ENCODE peak calls at places on chromosomes 2 and 18, in four cellular contexts. U, D, N and V are unnamed samples. For H3K4me1, the result is how much of the 10 kb centered on the place peaks cover.

GRCh38 chr2:95316466-95317122 is 19.4 kb downstream of the KCNIP3 start:
- DNase-seq in N (no peak), U (peak), D (no peak), V (peak)

GRCh38 chr2:84388133-84388532 is 70.9 kb downstream of the SUCLG1 start:
- DNase-seq in D (no peak), U (no peak), N (no peak), V (no peak)

GRCh38 chr2:85269959-85270358 is 57.8 kb downstream of the TGOLN2 start:
- DNase-seq in D (no peak), U (peak), N (no peak), V (no peak)

GRCh38 chr2:121640380-121641326 is 8.6 kb downstream of the CLASP1 start:
- DNase-seq in U (no peak), N (no peak), D (no peak), V (no peak)

GRCh38 chr2:180062178-180062577 is 55.1 kb upstream of the CWC22 start:
- DNase-seq in N (no peak), D (no peak), U (no peak), V (no peak)

GRCh38 chr2:64025741-64026140 is 6.5 kb upstream of the VPS54 start:
- DNase-seq in N (no peak), U (no peak), D (no peak), V (no peak)

GRCh38 chr2:112811841-112812306 is 24.7 kb downstream of the IL1B start:
- DNase-seq in D (peak), U (peak), N (no peak), V (peak)

GRCh38 chr2:158735822-158736580 is 59.1 kb upstream of the DAPL1 start:
- DNase-seq in U (no peak), D (no peak), N (no peak), V (no peak)

GRCh38 chr2:237757616-237758015 is 41.0 kb upstream of the RBM44 start:
- DNase-seq in U (no peak), N (no peak), D (no peak), V (no peak)

GRCh38 chr2:31193066-31193396 is 24.3 kb downstream of the CAPN14 start:
- DNase-seq in U (no peak), N (no peak), D (no peak), V (no peak)

GRCh38 chr18:59143441-59143840 is 3.8 kb downstream of the SEC11C start:
- DNase-seq in U (no peak), N (no peak), D (no peak), V (no peak)

GRCh38 chr2:38077431-38077769 is 1.4 kb upstream of the CYP1B1 start:
- DNase-seq in N (no peak), U (no peak), D (no peak), V (no peak)

GRCh38 chr2:188291142-188291616 is 495 bp upstream of the GULP1 start:
- DNase-seq in N (no peak), D (no peak), U (peak), V (no peak)

GRCh38 chr2:215727507-215728503 is 285.5 kb downstream of the MREG start:
- DNase-seq in N (no peak), U (peak), D (no peak), V (no peak)

GRCh38 chr18:46821856-46822711 is 65.2 kb upstream of the ST8SIA5 start:
- DNase-seq in D (no peak), U (no peak), N (no peak), V (no peak)

GRCh38 chr2:214575030-214575949 is 164.4 kb downstream of the VWC2L start:
- DNase-seq in N (no peak), U (no peak), D (no peak), V (no peak)

GRCh38 chr2:55165567-55165966 is 66.5 kb downstream of the CLHC1 start:
- DNase-seq in D (no peak), U (peak), N (no peak), V (no peak)

GRCh38 chr2:45083175-45083574 is 73.9 kb upstream of the SIX2 start:
- DNase-seq in D (no peak), U (peak), N (no peak), V (no peak)

GRCh38 chr18:7754258-7754657 is 187.1 kb downstream of the PTPRM start:
- DNase-seq in U (no peak), N (no peak), D (no peak), V (no peak)

GRCh38 chr18:26228562-26229260 is 2.5 kb downstream of the TAF4B start:
- DNase-seq in D (no peak), U (no peak), N (no peak), V (peak)

GRCh38 chr18:11276678-11277077 is 127.3 kb upstream of the PIEZO2 start:
- DNase-seq in U (no peak), D (no peak), N (no peak), V (no peak)

GRCh38 chr18:48554610-48555400 is 16.0 kb downstream of the CTIF start:
- DNase-seq in N (no peak), D (no peak), U (no peak), V (no peak)

GRCh38 chr2:53568463-53568862 is 199.1 kb upstream of the CHAC2 start:
- DNase-seq in D (no peak), N (no peak), U (no peak), V (no peak)

GRCh38 chr18:4454548-4455112 is 477 bp downstream of the DLGAP1 start:
- DNase-seq in U (no peak), D (no peak), N (no peak), V (no peak)

GRCh38 chr2:38099096-38099997 is 23.4 kb upstream of the CYP1B1 start:
- DNase-seq in N (no peak), U (no peak), D (no peak), V (no peak)

GRCh38 chr2:127075821-127076220 is 31.1 kb downstream of the BIN1 start:
- DNase-seq in U (no peak), D (no peak), N (no peak), V (no peak)

GRCh38 chr2:160253440-160254296 is 53.6 kb upstream of the ITGB6 start:
- DNase-seq in N (no peak), D (no peak), U (no peak), V (peak)

GRCh38 chr2:28664120-28664842 is 87.3 kb upstream of the PPP1CB start:
- DNase-seq in D (peak), U (peak), N (no peak), V (no peak)

GRCh38 chr18:12278153-12278764 is 24.1 kb downstream of the CIDEA start:
- DNase-seq in D (no peak), N (no peak), U (peak), V (peak)

GRCh38 chr2:213818436-213818835 is 534.2 kb downstream of the SPAG16 start:
- DNase-seq in N (no peak), D (no peak), U (no peak), V (no peak)

GRCh38 chr18:72871091-72871490 is 3.3 kb upstream of the NETO1 start:
- DNase-seq in U (no peak), N (no peak), D (no peak), V (peak)

GRCh38 chr18:60066576-60066975 is 166.8 kb downstream of the PMAIP1 start:
- DNase-seq in N (no peak), U (no peak), D (no peak), V (no peak)

GRCh38 chr18:50193796-50194622 is 938 bp downstream of the MYO5B start:
- DNase-seq in N (no peak), D (peak), U (no peak), V (no peak)

GRCh38 chr2:128733450-128733849 is 414.8 kb upstream of the HS6ST1 start:
- DNase-seq in N (no peak), D (no peak), U (no peak), V (no peak)

GRCh38 chr2:5364361-5364760 is 327.8 kb upstream of the SOX11 start:
- DNase-seq in N (no peak), D (no peak), U (no peak), V (no peak)

GRCh38 chr2:73830871-73831401 is 2.2 kb downstream of the STAMBP start:
- DNase-seq in U (peak), D (no peak), N (no peak), V (peak)

GRCh38 chr2:53452957-53453748 is 314.5 kb upstream of the CHAC2 start:
- DNase-seq in N (no peak), D (no peak), U (no peak), V (no peak)

GRCh38 chr2:172928754-172929153 is 146.9 kb upstream of the MAP3K20 start:
- DNase-seq in N (no peak), D (no peak), U (peak), V (no peak)

GRCh38 chr2:172930871-172931255 is 144.8 kb upstream of the MAP3K20 start:
- DNase-seq in U (no peak), N (no peak), D (no peak), V (no peak)

GRCh38 chr2:172931256-172931894 is 144.3 kb upstream of the MAP3K20 start:
- DNase-seq in D (no peak), N (no peak), U (peak), V (peak)

GRCh38 chr2:172927381-172928357 is 148.0 kb upstream of the MAP3K20 start:
- DNase-seq in N (no peak), D (no peak), U (peak), V (no peak)

GRCh38 chr2:172929644-172930043 is 146.0 kb upstream of the MAP3K20 start:
- DNase-seq in N (no peak), U (peak), D (no peak), V (no peak)
- H3K4me1 ChIP-seq in N (under half), U (under half), D (under half), V (under half)

GRCh38 chr2:102032368-102033027 is 40.7 kb downstream of the IL1R2 start:
- DNase-seq in N (no peak), D (no peak), U (no peak), V (no peak)
- H3K27ac ChIP-seq in N (no peak), D (peak), U (no peak), V (no peak)

DNA sequence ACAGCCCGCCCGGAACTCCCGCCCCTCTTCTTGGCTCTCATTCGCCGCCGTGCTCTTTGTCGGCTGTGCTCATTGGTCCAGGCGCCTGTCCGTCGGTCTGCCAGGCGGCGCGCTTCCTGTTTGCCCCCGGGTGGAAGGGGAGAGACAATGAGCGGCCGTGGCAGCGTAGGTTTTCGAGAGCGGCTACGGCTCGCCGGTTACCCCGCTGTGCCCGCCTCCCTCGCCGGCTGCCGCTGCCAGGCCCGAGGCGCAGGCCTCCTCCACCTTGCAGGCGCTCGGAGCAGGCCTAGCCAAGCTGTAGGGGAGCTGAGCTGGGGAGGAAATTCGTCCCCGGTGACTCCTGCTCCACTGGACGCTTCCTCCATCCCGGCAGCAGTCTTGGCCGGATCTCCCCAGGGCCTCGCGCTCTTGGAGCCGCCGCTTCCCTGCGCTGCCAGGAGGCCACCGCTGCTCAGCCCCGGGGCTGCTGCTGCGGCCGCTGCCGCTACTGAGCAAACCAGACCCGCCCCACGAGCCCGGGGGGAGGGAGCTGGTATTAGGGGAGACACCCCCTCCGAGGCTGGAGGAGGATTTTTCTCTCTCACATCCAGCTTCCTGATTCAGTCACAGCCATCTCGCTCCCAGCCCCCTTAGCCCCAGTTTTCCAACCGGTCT is at the start of gene SP3:
- DNase-seq in U (peak), N (peak), D (peak), V (peak)
- TF ChIP-seq CTCF in U (no peak), N (no peak), D (no peak), V (no peak)

GRCh38 chr2:96816836-96817702 is 1.0 kb downstream of the CNNM3 start:
- DNase-seq in N (no peak), U (peak), D (no peak), V (no peak)

GRCh38 chr2:96817882-96818281 is 1.8 kb downstream of the CNNM3 start:
- DNase-seq in D (no peak), U (no peak), N (no peak), V (no peak)

GRCh38 chr2:96815326-96816126 is 542 bp upstream of the CNNM3 start:
- DNase-seq in U (peak), N (no peak), D (peak), V (peak)

GRCh38 chr2:96819101-96819875 is 3.2 kb downstream of the CNNM3 start:
- DNase-seq in D (peak), U (no peak), N (no peak), V (no peak)

DNA sequence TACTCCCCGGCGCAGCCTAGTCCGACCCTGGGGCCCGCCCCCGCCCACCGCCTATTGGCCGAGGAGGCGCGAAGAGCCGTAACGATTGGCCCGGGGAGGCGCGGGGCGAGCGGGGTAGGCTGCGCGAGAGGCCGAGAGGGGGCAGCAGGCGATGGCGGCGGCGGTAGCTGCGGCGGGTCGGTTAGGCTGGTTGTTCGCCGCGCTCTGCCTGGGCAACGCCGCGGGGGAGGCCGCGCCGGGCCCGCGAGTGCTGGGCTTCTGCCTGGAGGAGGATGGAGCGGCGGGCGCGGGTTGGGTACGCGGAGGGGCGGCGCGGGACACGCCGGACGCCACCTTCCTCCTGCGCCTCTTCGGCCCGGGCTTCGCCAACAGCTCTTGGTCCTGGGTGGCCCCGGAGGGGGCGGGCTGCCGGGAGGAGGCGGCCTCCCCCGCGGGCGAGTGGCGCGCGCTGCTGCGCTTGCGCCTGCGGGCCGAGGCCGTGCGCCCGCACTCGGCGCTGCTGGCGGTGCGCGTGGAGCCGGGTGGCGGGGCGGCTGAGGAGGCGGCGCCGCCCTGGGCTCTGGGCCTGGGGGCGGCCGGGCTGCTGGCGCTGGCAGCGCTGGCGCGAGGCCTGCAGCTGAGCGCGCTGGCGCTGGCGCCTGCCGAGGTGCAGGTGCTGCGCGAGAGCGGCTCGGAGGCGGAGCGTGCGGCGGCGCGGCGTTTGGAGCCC is at the start of gene CNNM3:
- DNase-seq in D (peak), U (peak), N (peak), V (peak)
- H3K4me1 ChIP-seq in D (under half), U (half or more), N (under half), V (under half)

DNA sequence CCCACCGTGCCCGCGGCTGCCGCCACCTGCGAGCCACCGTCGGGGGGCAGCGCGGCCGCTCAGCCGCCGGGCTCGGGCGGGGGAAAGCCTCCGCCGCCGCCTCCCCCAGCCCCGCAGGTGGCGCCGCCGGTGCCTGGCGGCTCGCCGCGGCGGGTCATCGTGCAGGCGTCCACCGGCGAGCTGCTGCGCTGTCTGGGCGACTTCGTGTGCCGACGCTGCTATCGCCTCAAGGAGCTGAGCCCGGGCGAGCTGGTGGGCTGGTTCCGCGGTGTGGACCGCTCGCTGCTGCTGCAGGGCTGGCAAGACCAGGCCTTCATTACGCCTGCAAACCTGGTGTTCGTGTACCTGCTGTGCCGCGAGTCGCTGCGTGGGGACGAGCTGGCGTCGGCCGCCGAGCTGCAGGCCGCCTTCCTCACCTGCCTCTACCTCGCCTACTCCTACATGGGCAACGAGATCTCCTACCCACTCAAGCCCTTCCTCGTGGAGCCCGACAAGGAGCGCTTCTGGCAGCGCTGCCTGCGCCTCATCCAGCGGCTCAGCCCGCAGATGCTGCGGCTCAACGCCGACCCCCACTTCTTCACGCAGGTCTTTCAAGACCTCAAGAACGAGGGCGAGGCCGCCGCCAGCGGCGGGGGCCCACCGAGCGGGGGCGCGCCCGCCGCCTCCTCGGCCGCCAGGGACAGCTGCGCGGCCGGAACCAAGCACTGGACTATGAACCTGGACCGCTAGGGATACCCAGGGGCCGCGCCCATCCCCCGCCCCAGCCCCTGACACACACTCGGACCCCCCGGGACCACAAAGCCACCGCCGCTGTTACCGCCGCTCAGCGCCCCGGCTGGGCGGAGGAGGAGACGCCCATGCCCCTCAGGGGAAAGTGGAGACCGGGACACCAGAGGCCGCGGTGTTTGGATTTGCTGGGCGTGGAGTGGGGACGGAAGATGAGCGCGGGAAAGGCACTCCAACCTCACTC is 1.0 kb downstream of the CDK5R2 start:
- DNase-seq in D (no peak), N (no peak), U (no peak), V (no peak)
- H3K27ac ChIP-seq in D (no peak), N (no peak), U (no peak), V (no peak)